ENCODE peak calls at places on chromosomes 6 and 20, in five cellular contexts. One of them, this sample, is unnamed.

GRCh38 chr6:166561766-166562165 is 24.7 kb downstream of the RAMACL start:
- DNase-seq in HTR-8/SVneo: no peak
- DNase-seq in B cell: no peak
- DNase-seq in sciatic nerve: no peak
- DNase-seq in caudate nucleus: no peak
- DNase-seq in this sample: no peak

GRCh38 chr6:110034637-110035096 is 56.6 kb downstream of the GPR6 start:
- DNase-seq in HTR-8/SVneo: no peak
- DNase-seq in B cell: no peak
- DNase-seq in sciatic nerve: no peak
- DNase-seq in caudate nucleus: no peak
- DNase-seq in this sample: no peak

GRCh38 chr6:5898563-5898962 is 108.2 kb downstream of the NRN1 start:
- DNase-seq in HTR-8/SVneo: no peak
- DNase-seq in B cell: no peak
- DNase-seq in sciatic nerve: no peak
- DNase-seq in caudate nucleus: no peak
- DNase-seq in this sample: no peak

GRCh38 chr6:39517763-39518162 is 195.3 kb upstream of the KCNK16 start:
- DNase-seq in HTR-8/SVneo: no peak
- DNase-seq in B cell: no peak
- DNase-seq in sciatic nerve: no peak
- DNase-seq in caudate nucleus: no peak
- DNase-seq in this sample: peak; percentile 7

GRCh38 chr6:126064994-126065401 is 78.7 kb downstream of the TRMT11 start:
- DNase-seq in HTR-8/SVneo: no peak
- DNase-seq in B cell: no peak
- DNase-seq in sciatic nerve: no peak
- DNase-seq in caudate nucleus: no peak
- DNase-seq in this sample: peak; percentile 29

GRCh38 chr6:118639054-118639964 is 12.1 kb downstream of the CEP85L start:
- DNase-seq in HTR-8/SVneo: no peak
- DNase-seq in B cell: peak; percentile 18
- DNase-seq in sciatic nerve: no peak
- DNase-seq in caudate nucleus: no peak
- DNase-seq in this sample: no peak

GRCh38 chr6:50791900-50792508 is 26.7 kb upstream of the TFAP2B start:
- DNase-seq in HTR-8/SVneo: peak; percentile 26
- DNase-seq in B cell: no peak
- DNase-seq in sciatic nerve: no peak
- DNase-seq in caudate nucleus: no peak
- DNase-seq in this sample: peak; percentile 21

GRCh38 chr20:46090095-46090388 is 280 bp upstream of the NCOA5 start:
- DNase-seq in HTR-8/SVneo: no peak
- DNase-seq in B cell: no peak
- DNase-seq in sciatic nerve: no peak
- DNase-seq in caudate nucleus: no peak
- DNase-seq in this sample: no peak

GRCh38 chr20:63635431-63636141 is 8.7 kb upstream of the GMEB2 start:
- DNase-seq in HTR-8/SVneo: no peak
- DNase-seq in B cell: peak; percentile 74
- DNase-seq in sciatic nerve: no peak
- DNase-seq in caudate nucleus: no peak
- DNase-seq in this sample: no peak

GRCh38 chr6:101605874-101606273 is 212.4 kb downstream of the GRIK2 start:
- DNase-seq in HTR-8/SVneo: no peak
- DNase-seq in B cell: no peak
- DNase-seq in sciatic nerve: no peak
- DNase-seq in caudate nucleus: no peak
- DNase-seq in this sample: no peak

GRCh38 chr6:106764353-106764980 is 135.1 kb downstream of the QRSL1 start:
- DNase-seq in HTR-8/SVneo: no peak
- DNase-seq in B cell: no peak
- DNase-seq in sciatic nerve: no peak
- DNase-seq in caudate nucleus: no peak
- DNase-seq in this sample: no peak

GRCh38 chr6:86657192-86657591 is 280.1 kb upstream of the HTR1E start:
- DNase-seq in HTR-8/SVneo: no peak
- DNase-seq in B cell: no peak
- DNase-seq in sciatic nerve: no peak
- DNase-seq in caudate nucleus: no peak
- DNase-seq in this sample: no peak

GRCh38 chr20:19095762-19096161 is 116.7 kb upstream of the SLC24A3 start:
- DNase-seq in HTR-8/SVneo: no peak
- DNase-seq in B cell: no peak
- DNase-seq in sciatic nerve: no peak
- DNase-seq in caudate nucleus: no peak
- DNase-seq in this sample: no peak

GRCh38 chr6:41715779-41716515 is 19.5 kb downstream of the TFEB start:
- DNase-seq in HTR-8/SVneo: no peak
- DNase-seq in B cell: no peak
- DNase-seq in sciatic nerve: no peak
- DNase-seq in caudate nucleus: no peak
- DNase-seq in this sample: no peak

GRCh38 chr20:8557711-8558110 is 425.6 kb downstream of the PLCB1 start:
- DNase-seq in HTR-8/SVneo: no peak
- DNase-seq in B cell: no peak
- DNase-seq in sciatic nerve: no peak
- DNase-seq in caudate nucleus: no peak
- DNase-seq in this sample: no peak

GRCh38 chr20:57856658-57857057 is 146.8 kb upstream of the PMEPA1 start:
- DNase-seq in HTR-8/SVneo: no peak
- DNase-seq in B cell: no peak
- DNase-seq in sciatic nerve: no peak
- DNase-seq in caudate nucleus: no peak
- DNase-seq in this sample: no peak

GRCh38 chr6:139597781-139598368 is 223.4 kb upstream of the CITED2 start:
- DNase-seq in HTR-8/SVneo: no peak
- DNase-seq in B cell: no peak
- DNase-seq in sciatic nerve: peak; percentile 73
- DNase-seq in caudate nucleus: peak; percentile 2
- DNase-seq in this sample: peak; percentile 93

GRCh38 chr20:47349365-47350180 is 6.9 kb downstream of the ZMYND8 start:
- DNase-seq in HTR-8/SVneo: no peak
- DNase-seq in B cell: no peak
- DNase-seq in sciatic nerve: no peak
- DNase-seq in caudate nucleus: no peak
- DNase-seq in this sample: no peak

GRCh38 chr6:25706314-25707014 is 48.1 kb upstream of the SLC17A4 start:
- DNase-seq in HTR-8/SVneo: no peak
- DNase-seq in B cell: no peak
- DNase-seq in sciatic nerve: no peak
- DNase-seq in caudate nucleus: no peak
- DNase-seq in this sample: peak; percentile 23

GRCh38 chr20:51660741-51661608 is 107.2 kb downstream of the ATP9A start:
- DNase-seq in HTR-8/SVneo: peak; percentile 76
- DNase-seq in B cell: no peak
- DNase-seq in sciatic nerve: no peak
- DNase-seq in caudate nucleus: no peak
- DNase-seq in this sample: peak; percentile 100

GRCh38 chr20:41734506-41734945 is 116.3 kb upstream of the CHD6 start:
- DNase-seq in HTR-8/SVneo: peak; percentile 79
- DNase-seq in B cell: peak; percentile 38
- DNase-seq in sciatic nerve: no peak
- DNase-seq in caudate nucleus: no peak
- DNase-seq in this sample: peak; percentile 51

GRCh38 chr20:7980332-7981046 is 39.1 kb downstream of the TMX4 start:
- DNase-seq in HTR-8/SVneo: peak; percentile 27
- DNase-seq in B cell: peak; percentile 19
- DNase-seq in sciatic nerve: no peak
- DNase-seq in caudate nucleus: peak; percentile 4
- DNase-seq in this sample: peak; percentile 59

GRCh38 chr20:22921595-22922421 is 113.3 kb upstream of the SSTR4 start:
- DNase-seq in HTR-8/SVneo: peak; percentile 56
- DNase-seq in B cell: no peak
- DNase-seq in sciatic nerve: no peak
- DNase-seq in caudate nucleus: no peak
- DNase-seq in this sample: peak; percentile 98

GRCh38 chr6:114297135-114297534 is 45.7 kb downstream of the HS3ST5 start:
- DNase-seq in HTR-8/SVneo: no peak
- DNase-seq in B cell: no peak
- DNase-seq in sciatic nerve: no peak
- DNase-seq in caudate nucleus: no peak
- DNase-seq in this sample: no peak

GRCh38 chr20:31908424-31908823 is 38.0 kb downstream of the TTLL9 start:
- DNase-seq in HTR-8/SVneo: no peak
- DNase-seq in B cell: no peak
- DNase-seq in sciatic nerve: no peak
- DNase-seq in caudate nucleus: no peak
- DNase-seq in this sample: no peak

GRCh38 chr6:11805259-11806053 is 26.9 kb upstream of the ADTRP start:
- DNase-seq in HTR-8/SVneo: no peak
- DNase-seq in B cell: no peak
- DNase-seq in sciatic nerve: no peak
- DNase-seq in caudate nucleus: no peak
- DNase-seq in this sample: no peak